ENCODE peak calls at places on chromosomes 1 and 21, in four cellular contexts. N, F, P and T are unnamed samples. For H3K27me3, the result is how much of the 10 kb centered on the place peaks cover.

GRCh38 chr1:150476754-150477153 is 10.5 kb upstream of the TARS2 start:
- DNase-seq in N (no peak), F (no peak), P (no peak), T (no peak)

GRCh38 chr1:14108356-14109275 is 408.6 kb downstream of the PRDM2 start:
- DNase-seq in N (no peak), F (no peak), P (no peak), T (no peak)

GRCh38 chr1:151988405-151988851 is 5.2 kb downstream of the S100A10 start:
- DNase-seq in N (no peak), F (no peak), P (peak), T (no peak)

GRCh38 chr1:41492341-41492848 is 7.9 kb upstream of the EDN2 start:
- DNase-seq in N (no peak), F (peak), P (peak), T (no peak)

GRCh38 chr1:42981406-42981805 is 22.7 kb upstream of the SLC2A1 start:
- DNase-seq in N (no peak), F (peak), P (no peak), T (no peak)

GRCh38 chr1:41714613-41715389 is 203.9 kb downstream of the HIVEP3 start:
- DNase-seq in N (no peak), F (no peak), P (peak), T (no peak)

GRCh38 chr1:183043254-183043653 is 20.0 kb downstream of the LAMC1 start:
- DNase-seq in N (no peak), F (no peak), P (no peak), T (no peak)

GRCh38 chr1:54500030-54500389 is 48.0 kb upstream of the ACOT11 start:
- DNase-seq in N (no peak), F (peak), P (no peak), T (no peak)

GRCh38 chr1:36324322-36324802 is 917 bp upstream of the EVA1B start:
- DNase-seq in N (no peak), F (no peak), P (no peak), T (no peak)

GRCh38 chr21:45136927-45137611 is 62.7 kb downstream of the ADARB1 start:
- DNase-seq in N (no peak), F (peak), P (peak), T (peak)

GRCh38 chr1:206821493-206821892 is 43.9 kb upstream of the IL20 start:
- DNase-seq in N (no peak), F (no peak), P (no peak), T (no peak)

GRCh38 chr1:163866539-163866938 is 544.8 kb downstream of the NUF2 start:
- DNase-seq in N (no peak), F (no peak), P (no peak), T (no peak)

GRCh38 chr1:222814536-222815366 is at the start of gene DISP1:
- DNase-seq in N (no peak), F (peak), P (peak), T (peak)

GRCh38 chr1:9112961-9113880 is 15.7 kb downstream of the GPR157 start:
- DNase-seq in N (no peak), F (no peak), P (no peak), T (no peak)

GRCh38 chr1:112702067-112702395 is 4.9 kb downstream of the RHOC start:
- DNase-seq in N (no peak), F (no peak), P (no peak), T (no peak)

GRCh38 chr1:43199093-43199726 is 27.1 kb downstream of the CFAP57 start:
- DNase-seq in N (no peak), F (no peak), P (no peak), T (no peak)

GRCh38 chr21:16455978-16456377 is 726.2 kb downstream of the USP25 start:
- DNase-seq in N (no peak), F (no peak), P (no peak), T (no peak)

GRCh38 chr21:38454161-38454560 is 44.1 kb downstream of the ERG start:
- DNase-seq in N (no peak), F (no peak), P (no peak), T (no peak)

GRCh38 chr1:18641005-18641941 is 10.6 kb downstream of the PAX7 start:
- DNase-seq in N (no peak), F (no peak), P (no peak), T (no peak)

GRCh38 chr1:54604572-54605370 is 18.6 kb downstream of the FAM151A start:
- DNase-seq in N (no peak), F (no peak), P (no peak), T (no peak)

GRCh38 chr1:91647061-91647460 is 146.4 kb downstream of the CDC7 start:
- DNase-seq in N (no peak), F (no peak), P (no peak), T (no peak)

GRCh38 chr1:241776911-241777310 is 71.1 kb upstream of the EXO1 start:
- DNase-seq in N (no peak), F (no peak), P (no peak), T (no peak)

GRCh38 chr1:32897082-32898049 is 3.8 kb downstream of the TMEM54 start:
- DNase-seq in N (no peak), F (no peak), P (no peak), T (no peak)

GRCh38 chr1:243748706-243749283 is 101.2 kb downstream of the AKT3 start:
- DNase-seq in N (peak), F (peak), P (peak), T (no peak)

GRCh38 chr1:226021406-226022200 is 22.5 kb upstream of the SDE2 start:
- DNase-seq in N (no peak), F (no peak), P (no peak), T (no peak)

GRCh38 chr1:210446479-210446878 is 117.8 kb downstream of the HHAT start:
- DNase-seq in N (no peak), F (no peak), P (no peak), T (no peak)

GRCh38 chr1:13828454-13829151 is 128.6 kb downstream of the PRDM2 start:
- DNase-seq in N (no peak), F (peak), P (peak), T (peak)

GRCh38 chr1:181551249-181551648 is 67.9 kb downstream of the CACNA1E start:
- DNase-seq in N (no peak), F (no peak), P (no peak), T (no peak)

GRCh38 chr1:50279622-50280320 is 143.5 kb downstream of the DMRTA2 start:
- DNase-seq in N (no peak), F (peak), P (peak), T (no peak)

GRCh38 chr1:32733573-32734321 is 31.2 kb upstream of the SYNC start:
- DNase-seq in N (no peak), F (no peak), P (no peak), T (no peak)

GRCh38 chr1:15154480-15155036 is 1.0 kb downstream of the TMEM51 start:
- DNase-seq in N (no peak), F (no peak), P (peak), T (no peak)

GRCh38 chr21:34922487-34922886 is 126.6 kb downstream of the RUNX1 start:
- DNase-seq in N (no peak), F (no peak), P (no peak), T (no peak)

GRCh38 chr21:34923202-34923601 is 125.9 kb downstream of the RUNX1 start:
- DNase-seq in N (no peak), F (no peak), P (no peak), T (no peak)

GRCh38 chr21:34924767-34925425 is 124.2 kb downstream of the RUNX1 start:
- DNase-seq in N (no peak), F (no peak), P (no peak), T (no peak)

GRCh38 chr21:34924194-34924593 is 124.9 kb downstream of the RUNX1 start:
- DNase-seq in N (no peak), F (no peak), P (no peak), T (no peak)

GRCh38 chr21:34923626-34924025 is 125.5 kb downstream of the RUNX1 start:
- DNase-seq in N (no peak), F (no peak), P (no peak), T (no peak)
- H3K27me3 ChIP-seq in N (under half), F (under half), P (under half), T (under half)

GRCh38 chr1:3652538-3653285 is 396 bp downstream of the TP73 start:
- DNase-seq in N (no peak), F (no peak), P (no peak), T (no peak)

GRCh38 chr1:3651939-3652537 is at the start of gene TP73:
- DNase-seq in N (no peak), F (no peak), P (peak), T (no peak)

GRCh38 chr1:3651011-3651938 is 1.0 kb upstream of the TP73 start:
- DNase-seq in N (no peak), F (no peak), P (peak), T (no peak)

GRCh38 chr1:3654549-3655281 is 2.4 kb downstream of the TP73 start:
- DNase-seq in N (no peak), F (no peak), P (no peak), T (no peak)

DNA sequence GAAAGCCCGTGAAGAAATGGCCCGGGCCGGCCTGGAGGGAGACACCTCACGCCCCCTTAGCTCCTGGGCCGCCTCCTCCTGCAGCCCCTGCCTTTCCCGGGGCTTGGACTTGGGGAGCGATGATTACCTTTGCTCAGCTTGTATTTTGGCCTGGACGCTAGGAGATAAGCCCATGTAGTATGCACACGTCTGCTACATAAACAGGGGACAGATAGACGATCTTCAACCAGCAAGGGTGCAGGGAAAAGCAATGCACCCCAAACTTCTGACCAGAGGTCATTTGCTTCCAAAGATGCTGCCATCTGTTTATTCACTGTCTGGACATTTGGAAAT is 936 bp downstream of the TP73 start:
- DNase-seq in N (no peak), F (no peak), P (no peak), T (no peak)
- H3K27me3 ChIP-seq in N (under half), F (under half), P (half or more), T (under half)

DNA sequence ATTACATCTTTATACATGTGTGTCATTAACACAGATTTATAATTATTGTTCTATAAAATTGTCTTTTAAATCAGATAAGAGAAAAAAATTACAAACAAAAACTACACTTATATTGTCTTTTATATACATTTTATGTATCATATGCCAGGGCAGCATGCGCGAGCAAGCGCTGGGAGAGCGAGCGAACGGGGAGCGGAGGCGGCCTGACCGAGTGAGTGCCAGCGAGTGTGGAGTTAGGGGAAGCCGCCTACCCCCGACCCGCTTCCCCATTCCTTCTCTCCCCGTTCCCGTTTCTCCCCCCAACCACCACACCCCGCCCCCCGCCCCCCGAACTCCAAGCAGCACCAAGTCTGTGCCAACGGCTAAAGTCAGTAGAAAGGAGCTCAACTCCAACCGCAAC is 23.0 kb upstream of the SLAMF1 start:
- DNase-seq in N (no peak), F (no peak), P (no peak), T (no peak)
- H3K27me3 ChIP-seq in N (under half), F (under half), P (under half), T (under half)

GRCh38 chr1:110150330-110151174 is at the start of gene SLC6A17:
- DNase-seq in N (no peak), F (no peak), P (peak), T (no peak)
- H3K27me3 ChIP-seq in N (under half), F (under half), P (under half), T (under half)

GRCh38 chr1:207832796-207833195 is 78.1 kb downstream of the CD34 start:
- DNase-seq in N (no peak), F (no peak), P (no peak), T (no peak)
- H3K27me3 ChIP-seq in N (under half), F (under half), P (under half), T (under half)

DNA sequence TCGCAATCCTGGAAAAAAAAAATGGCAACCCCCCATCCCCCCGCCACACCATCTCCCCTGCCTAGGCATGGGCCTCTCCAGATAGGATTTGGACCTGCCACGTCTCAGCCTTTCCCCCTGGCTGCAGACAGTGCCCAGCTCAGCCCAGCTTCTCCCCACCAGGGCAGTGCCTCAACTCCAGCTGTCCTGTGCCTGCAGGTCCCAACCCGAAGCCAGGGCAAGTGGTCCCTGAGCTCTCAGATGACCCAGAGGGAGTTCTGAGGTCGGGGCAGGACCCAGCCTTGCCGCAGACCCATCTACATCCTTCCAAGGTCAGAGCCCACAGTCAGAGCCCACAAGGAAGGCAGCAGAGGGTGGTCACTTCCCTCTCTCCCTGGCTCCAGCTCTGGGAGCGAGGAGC is 86.7 kb upstream of the POU3F1 start:
- DNase-seq in N (no peak), F (no peak), P (no peak), T (no peak)
- H3K27me3 ChIP-seq in N (under half), F (under half), P (under half), T (under half)

GRCh38 chr1:99005537-99005942 is 879 bp upstream of the PLPPR5 start:
- DNase-seq in N (no peak), F (no peak), P (peak), T (no peak)
- H3K27me3 ChIP-seq in N (under half), F (under half), P (under half), T (under half)

GRCh38 chr1:114295321-114295720 is 141.7 kb upstream of the SYT6 start:
- DNase-seq in N (no peak), F (no peak), P (no peak), T (no peak)

GRCh38 chr1:114296413-114296812 is 142.7 kb upstream of the SYT6 start:
- DNase-seq in N (no peak), F (no peak), P (no peak), T (no peak)

GRCh38 chr1:114298059-114298458 is 144.4 kb upstream of the SYT6 start:
- DNase-seq in N (no peak), F (no peak), P (no peak), T (no peak)

DNA sequence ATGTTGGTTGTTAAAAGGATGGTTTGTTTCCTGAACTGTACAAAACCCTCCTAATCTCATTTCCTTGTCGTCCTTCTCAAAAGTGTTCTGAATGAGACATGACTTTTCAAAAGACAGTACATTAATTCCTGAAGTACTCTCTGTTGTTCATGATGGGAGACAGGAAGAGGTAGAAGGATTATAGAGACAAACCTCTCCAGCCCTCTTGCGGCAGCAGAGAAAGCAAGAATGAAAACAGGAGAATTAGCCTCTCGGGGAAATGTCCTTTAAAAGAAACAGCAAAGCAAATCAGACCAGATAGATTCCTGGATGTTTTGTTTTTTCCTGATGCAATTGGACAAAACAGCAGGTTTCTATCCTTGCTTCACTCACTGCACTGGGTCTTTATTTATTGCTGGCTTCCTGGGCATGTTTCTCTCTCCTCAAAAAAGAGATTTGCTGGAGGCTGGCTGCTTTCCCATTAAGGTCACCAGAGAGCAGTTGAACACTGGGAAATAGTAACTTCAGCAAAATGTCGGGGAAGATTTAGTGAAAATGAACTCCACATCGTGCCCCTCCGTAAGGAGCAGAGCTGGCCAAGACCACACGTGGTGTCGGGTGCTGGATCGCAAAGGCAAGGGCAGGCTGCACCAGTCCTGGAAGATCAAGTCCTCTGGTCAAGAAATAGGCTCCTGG is 145.8 kb upstream of the SYT6 start:
- DNase-seq in N (no peak), F (no peak), P (no peak), T (no peak)
- H3K27me3 ChIP-seq in N (under half), F (under half), P (under half), T (under half)

DNA sequence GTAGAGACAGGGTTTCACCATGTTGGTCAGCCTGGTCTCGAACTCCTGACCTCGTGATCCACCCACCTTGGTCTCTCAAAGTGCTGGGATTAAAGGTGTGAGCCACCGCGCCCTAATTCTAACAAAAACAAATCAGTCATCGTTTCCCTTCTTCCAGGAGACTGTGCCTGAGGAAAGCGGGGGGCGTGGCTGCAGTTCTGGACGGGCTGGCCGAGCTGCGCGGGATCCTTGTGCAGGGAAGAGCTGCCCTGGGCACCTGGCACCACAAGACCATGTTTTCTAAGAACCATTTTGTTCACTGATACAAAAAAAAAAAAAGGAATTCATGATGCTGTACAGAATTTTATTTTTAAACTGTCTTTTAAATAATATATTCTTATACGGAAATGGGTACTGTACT is 104.2 kb downstream of the WDR4 start:
- DNase-seq in N (no peak), F (no peak), P (no peak), T (no peak)
- H3K27me3 ChIP-seq in N (under half), F (under half), P (under half), T (under half)